ENCODE peak calls at places on chromosomes 16 and 17, in five cellular contexts. One of them, this sample, is unnamed.

GRCh38 chr17:6636105-6636504 is 4.4 kb downstream of the KIAA0753 start:
- DNase-seq in A549: no peak
- DNase-seq in tibial nerve: no peak
- DNase-seq in SK-N-SH: no peak
- DNase-seq in upper lobe of left lung: no peak
- DNase-seq in this sample: no peak

GRCh38 chr17:78783711-78784396 is 1.8 kb upstream of the CYTH1 start:
- DNase-seq in A549: no peak
- DNase-seq in SK-N-SH: no peak
- DNase-seq in tibial nerve: no peak
- DNase-seq in upper lobe of left lung: no peak
- DNase-seq in this sample: no peak

GRCh38 chr17:47275245-47275984 is 21.8 kb downstream of the ITGB3 start:
- DNase-seq in SK-N-SH: peak
- DNase-seq in A549: no peak
- DNase-seq in upper lobe of left lung: peak
- DNase-seq in tibial nerve: peak
- DNase-seq in this sample: peak

GRCh38 chr16:85635545-85636140 is 22.5 kb downstream of the GSE1 start:
- DNase-seq in SK-N-SH: peak
- DNase-seq in upper lobe of left lung: no peak
- DNase-seq in A549: no peak
- DNase-seq in tibial nerve: no peak
- DNase-seq in this sample: no peak

GRCh38 chr17:55346658-55347057 is 75.0 kb downstream of the MMD start:
- DNase-seq in SK-N-SH: no peak
- DNase-seq in tibial nerve: no peak
- DNase-seq in A549: no peak
- DNase-seq in upper lobe of left lung: no peak
- DNase-seq in this sample: no peak

GRCh38 chr16:76265434-76266045 is 11.7 kb upstream of the CNTNAP4 start:
- DNase-seq in SK-N-SH: peak
- DNase-seq in A549: peak
- DNase-seq in tibial nerve: no peak
- DNase-seq in upper lobe of left lung: no peak
- DNase-seq in this sample: no peak

GRCh38 chr16:35629001-35629400 is 2169.6 kb downstream of the TP53TG3F start:
- DNase-seq in upper lobe of left lung: no peak
- DNase-seq in tibial nerve: no peak
- DNase-seq in SK-N-SH: no peak
- DNase-seq in A549: no peak
- DNase-seq in this sample: no peak

GRCh38 chr17:68356520-68356919 is 65.2 kb downstream of the ARSG start:
- DNase-seq in tibial nerve: no peak
- DNase-seq in SK-N-SH: no peak
- DNase-seq in upper lobe of left lung: peak
- DNase-seq in A549: no peak
- DNase-seq in this sample: no peak

GRCh38 chr16:74776926-74777325 is 2.3 kb upstream of the FA2H start:
- DNase-seq in tibial nerve: no peak
- DNase-seq in A549: no peak
- DNase-seq in upper lobe of left lung: no peak
- DNase-seq in SK-N-SH: no peak
- DNase-seq in this sample: no peak

GRCh38 chr17:41863074-41863843 is 2.0 kb downstream of the KLHL11 start:
- DNase-seq in A549: no peak
- DNase-seq in upper lobe of left lung: no peak
- DNase-seq in SK-N-SH: no peak
- DNase-seq in tibial nerve: no peak
- DNase-seq in this sample: no peak

GRCh38 chr16:3486506-3487215 is 8.6 kb downstream of the C16orf90 start:
- DNase-seq in tibial nerve: no peak
- DNase-seq in A549: no peak
- DNase-seq in upper lobe of left lung: no peak
- DNase-seq in SK-N-SH: no peak
- DNase-seq in this sample: no peak

GRCh38 chr17:54982399-54982798 is 13.8 kb downstream of the STXBP4 start:
- DNase-seq in tibial nerve: peak
- DNase-seq in upper lobe of left lung: no peak
- DNase-seq in SK-N-SH: no peak
- DNase-seq in A549: peak
- DNase-seq in this sample: peak

GRCh38 chr17:79951361-79952264 is 84.1 kb downstream of the TBC1D16 start:
- DNase-seq in tibial nerve: no peak
- DNase-seq in SK-N-SH: peak
- DNase-seq in upper lobe of left lung: peak
- DNase-seq in A549: no peak
- DNase-seq in this sample: peak

GRCh38 chr16:56938664-56939513 is 6.9 kb downstream of the HERPUD1 start:
- DNase-seq in upper lobe of left lung: no peak
- DNase-seq in A549: no peak
- DNase-seq in SK-N-SH: no peak
- DNase-seq in tibial nerve: no peak
- DNase-seq in this sample: no peak

GRCh38 chr17:30376621-30377452 is 1.9 kb upstream of the CPD start:
- DNase-seq in SK-N-SH: no peak
- DNase-seq in upper lobe of left lung: peak
- DNase-seq in tibial nerve: peak
- DNase-seq in A549: peak
- DNase-seq in this sample: peak

GRCh38 chr17:31677681-31678080 is 181.4 kb downstream of the COPRS start:
- DNase-seq in SK-N-SH: no peak
- DNase-seq in tibial nerve: no peak
- DNase-seq in A549: no peak
- DNase-seq in upper lobe of left lung: no peak
- DNase-seq in this sample: no peak

GRCh38 chr16:88533945-88534641 is 36.1 kb upstream of the ZC3H18 start:
- DNase-seq in SK-N-SH: peak
- DNase-seq in A549: peak
- DNase-seq in upper lobe of left lung: peak
- DNase-seq in tibial nerve: peak
- DNase-seq in this sample: peak

GRCh38 chr16:24270721-24271120 is 14.6 kb downstream of the CACNG3 start:
- DNase-seq in upper lobe of left lung: no peak
- DNase-seq in tibial nerve: no peak
- DNase-seq in A549: no peak
- DNase-seq in SK-N-SH: no peak
- DNase-seq in this sample: no peak

GRCh38 chr16:30926333-30926811 is 3.0 kb downstream of the FBXL19 start:
- DNase-seq in A549: no peak
- DNase-seq in tibial nerve: no peak
- DNase-seq in SK-N-SH: no peak
- DNase-seq in upper lobe of left lung: no peak
- DNase-seq in this sample: no peak

GRCh38 chr16:4947722-4948503 is 10.2 kb upstream of the SEC14L5 start:
- DNase-seq in upper lobe of left lung: no peak
- DNase-seq in A549: no peak
- DNase-seq in SK-N-SH: no peak
- DNase-seq in tibial nerve: no peak
- DNase-seq in this sample: no peak

GRCh38 chr17:79024901-79025737 is 1.1 kb downstream of the C1QTNF1 start:
- DNase-seq in tibial nerve: no peak
- DNase-seq in upper lobe of left lung: peak
- DNase-seq in A549: no peak
- DNase-seq in SK-N-SH: peak
- DNase-seq in this sample: no peak

GRCh38 chr17:41394254-41395016 is 3.0 kb downstream of the KRT31 start:
- DNase-seq in tibial nerve: no peak
- DNase-seq in A549: no peak
- DNase-seq in upper lobe of left lung: no peak
- DNase-seq in SK-N-SH: no peak
- DNase-seq in this sample: no peak

GRCh38 chr17:47896672-47897490 is 845 bp downstream of the SP2 start:
- DNase-seq in upper lobe of left lung: no peak
- DNase-seq in SK-N-SH: no peak
- DNase-seq in A549: no peak
- DNase-seq in tibial nerve: no peak
- DNase-seq in this sample: no peak

GRCh38 chr16:3999479-3999868 is 116.8 kb downstream of the ADCY9 start:
- DNase-seq in A549: peak
- DNase-seq in upper lobe of left lung: no peak
- DNase-seq in tibial nerve: no peak
- DNase-seq in SK-N-SH: no peak
- DNase-seq in this sample: peak

GRCh38 chr16:22214893-22215292 is 8.8 kb downstream of the EEF2K start:
- DNase-seq in tibial nerve: no peak
- DNase-seq in upper lobe of left lung: no peak
- DNase-seq in SK-N-SH: no peak
- DNase-seq in A549: peak
- DNase-seq in this sample: no peak

GRCh38 chr16:1048442-1049112 is 24.0 kb upstream of the SSTR5 start:
- DNase-seq in SK-N-SH: peak
- DNase-seq in A549: peak
- DNase-seq in upper lobe of left lung: no peak
- DNase-seq in tibial nerve: peak
- DNase-seq in this sample: peak

GRCh38 chr17:45931677-45932076 is 37.3 kb downstream of the MAPT start:
- DNase-seq in SK-N-SH: no peak
- DNase-seq in A549: no peak
- DNase-seq in tibial nerve: no peak
- DNase-seq in upper lobe of left lung: no peak
- DNase-seq in this sample: no peak

GRCh38 chr17:46792071-46792470 is 26.4 kb downstream of the WNT3 start:
- DNase-seq in A549: no peak
- DNase-seq in SK-N-SH: no peak
- DNase-seq in upper lobe of left lung: no peak
- DNase-seq in tibial nerve: no peak
- DNase-seq in this sample: no peak

GRCh38 chr17:76383645-76384221 is 676 bp upstream of the SPHK1 start:
- DNase-seq in tibial nerve: peak
- DNase-seq in A549: peak
- DNase-seq in upper lobe of left lung: no peak
- DNase-seq in SK-N-SH: peak
- DNase-seq in this sample: peak

GRCh38 chr16:72198641-72199250 is 26.8 kb upstream of the PMFBP1 start:
- DNase-seq in SK-N-SH: peak
- DNase-seq in upper lobe of left lung: no peak
- DNase-seq in A549: no peak
- DNase-seq in tibial nerve: no peak
- DNase-seq in this sample: no peak
- TF ChIP-seq EP300 in SK-N-SH: no peak
- TF ChIP-seq EP300 in upper lobe of left lung: no peak
- TF ChIP-seq EP300 in A549: no peak
- TF ChIP-seq EP300 in tibial nerve: no peak
- TF ChIP-seq EP300 in this sample: no peak

DNA sequence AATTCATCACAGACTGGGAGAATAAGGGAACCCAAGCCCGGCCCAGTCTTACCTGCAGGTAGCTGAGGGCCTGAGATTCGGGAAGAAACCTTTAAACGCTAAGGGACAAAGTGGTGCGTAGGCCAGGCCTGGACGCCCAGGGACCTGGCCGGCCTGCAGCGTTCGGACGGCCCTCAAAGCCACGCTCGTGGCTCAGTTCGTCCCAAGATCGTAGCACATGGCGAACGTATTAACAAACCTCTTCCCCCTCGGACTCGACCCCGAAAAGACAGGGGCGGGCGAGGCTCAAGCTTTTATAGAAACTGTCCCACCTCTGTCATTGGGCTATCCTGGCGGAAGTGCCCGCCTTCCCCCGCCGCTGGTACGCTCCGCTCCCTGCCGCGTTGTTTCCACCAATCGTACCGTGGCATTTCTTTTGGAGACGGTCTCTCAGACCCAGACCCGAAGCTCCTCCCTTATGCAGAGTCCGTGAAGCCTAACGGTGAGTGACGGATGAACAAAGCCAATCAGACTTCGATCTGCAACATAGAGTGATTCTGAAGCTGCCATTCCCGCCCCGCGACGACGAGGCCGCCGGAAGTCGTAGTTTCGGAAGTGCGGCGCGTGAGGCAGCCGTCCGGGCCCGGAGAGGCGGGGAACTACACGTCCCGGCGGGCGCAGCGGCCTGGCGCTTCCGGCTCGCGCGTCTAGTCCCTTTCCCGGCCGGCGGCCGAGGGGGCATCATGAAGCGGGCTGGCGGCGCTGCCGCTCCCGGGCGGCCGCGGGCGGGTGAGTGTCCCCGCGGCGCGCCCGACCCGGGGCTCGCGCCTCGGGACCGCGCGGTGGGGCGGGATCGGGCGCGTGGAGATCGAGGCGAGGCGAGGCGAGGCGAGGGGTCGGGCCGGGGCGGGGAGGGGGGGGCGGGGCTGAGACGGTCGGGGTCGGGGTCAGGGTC is at the start of gene TRAF7:
- DNase-seq in SK-N-SH: peak
- DNase-seq in upper lobe of left lung: peak
- DNase-seq in A549: peak
- DNase-seq in tibial nerve: peak
- DNase-seq in this sample: peak
- TF ChIP-seq EP300 in SK-N-SH: no peak
- TF ChIP-seq EP300 in upper lobe of left lung: peak
- TF ChIP-seq EP300 in A549: no peak
- TF ChIP-seq EP300 in tibial nerve: peak
- TF ChIP-seq EP300 in this sample: peak

GRCh38 chr17:42895185-42895555 is 5.4 kb upstream of the G6PC1 start:
- DNase-seq in upper lobe of left lung: peak
- DNase-seq in SK-N-SH: no peak
- DNase-seq in tibial nerve: peak
- DNase-seq in A549: peak
- DNase-seq in this sample: peak

GRCh38 chr17:42898147-42898807 is 2.3 kb upstream of the G6PC1 start:
- DNase-seq in SK-N-SH: no peak
- DNase-seq in upper lobe of left lung: no peak
- DNase-seq in A549: no peak
- DNase-seq in tibial nerve: no peak
- DNase-seq in this sample: no peak

GRCh38 chr17:42891539-42892152 is 9.0 kb upstream of the G6PC1 start:
- DNase-seq in upper lobe of left lung: peak
- DNase-seq in tibial nerve: peak
- DNase-seq in SK-N-SH: no peak
- DNase-seq in A549: no peak
- DNase-seq in this sample: peak

GRCh38 chr17:42889809-42890208 is 10.8 kb upstream of the G6PC1 start:
- DNase-seq in tibial nerve: no peak
- DNase-seq in upper lobe of left lung: no peak
- DNase-seq in SK-N-SH: no peak
- DNase-seq in A549: no peak
- DNase-seq in this sample: no peak

GRCh38 chr17:42894283-42895184 is 6.1 kb upstream of the G6PC1 start:
- DNase-seq in SK-N-SH: no peak
- DNase-seq in upper lobe of left lung: no peak
- DNase-seq in A549: no peak
- DNase-seq in tibial nerve: no peak
- DNase-seq in this sample: no peak
- TF ChIP-seq EP300 in SK-N-SH: no peak
- TF ChIP-seq EP300 in upper lobe of left lung: no peak
- TF ChIP-seq EP300 in A549: no peak
- TF ChIP-seq EP300 in tibial nerve: no peak
- TF ChIP-seq EP300 in this sample: no peak

GRCh38 chr16:50099957-50100648 is 34.3 kb downstream of the HEATR3 start:
- DNase-seq in upper lobe of left lung: no peak
- DNase-seq in A549: no peak
- DNase-seq in tibial nerve: no peak
- DNase-seq in SK-N-SH: no peak
- DNase-seq in this sample: no peak
- TF ChIP-seq EP300 in upper lobe of left lung: no peak
- TF ChIP-seq EP300 in A549: no peak
- TF ChIP-seq EP300 in tibial nerve: no peak
- TF ChIP-seq EP300 in SK-N-SH: no peak
- TF ChIP-seq EP300 in this sample: no peak